ENCODE peak calls at places on chromosome 20, in ten cellular contexts. One of them, this sample, is unnamed. For H3K9me3, the result is how much of the 10 kb centered on the place peaks cover.

GRCh38 chr20:3168079-3168828 is 5.1 kb downstream of the LZTS3 start:
- DNase-seq in stomach: peak
- DNase-seq in GM23248: no peak
- DNase-seq in BE2C: no peak
- DNase-seq in OCI-LY7: no peak
- DNase-seq in hepatocyte: peak
- DNase-seq in colonic mucosa: peak
- DNase-seq in transverse colon: peak
- DNase-seq in CD4-positive, alpha-beta memory T cell: no peak
- DNase-seq in cardiac muscle cell: peak
- DNase-seq in this sample: no peak

GRCh38 chr20:35891375-35891774 is 62.9 kb downstream of the SCAND1 start:
- DNase-seq in stomach: no peak
- DNase-seq in GM23248: peak
- DNase-seq in BE2C: no peak
- DNase-seq in OCI-LY7: no peak
- DNase-seq in hepatocyte: no peak
- DNase-seq in colonic mucosa: no peak
- DNase-seq in transverse colon: no peak
- DNase-seq in CD4-positive, alpha-beta memory T cell: no peak
- DNase-seq in cardiac muscle cell: no peak
- DNase-seq in this sample: no peak

GRCh38 chr20:10919549-10920140 is 245.8 kb upstream of the JAG1 start:
- DNase-seq in stomach: no peak
- DNase-seq in GM23248: peak
- DNase-seq in BE2C: no peak
- DNase-seq in OCI-LY7: no peak
- DNase-seq in hepatocyte: no peak
- DNase-seq in colonic mucosa: no peak
- DNase-seq in transverse colon: no peak
- DNase-seq in CD4-positive, alpha-beta memory T cell: no peak
- DNase-seq in cardiac muscle cell: no peak
- DNase-seq in this sample: no peak

GRCh38 chr20:59600472-59600871 is 3.9 kb upstream of the PHACTR3 start:
- DNase-seq in stomach: no peak
- DNase-seq in GM23248: no peak
- DNase-seq in BE2C: no peak
- DNase-seq in OCI-LY7: no peak
- DNase-seq in hepatocyte: no peak
- DNase-seq in colonic mucosa: no peak
- DNase-seq in transverse colon: no peak
- DNase-seq in CD4-positive, alpha-beta memory T cell: no peak
- DNase-seq in cardiac muscle cell: no peak
- DNase-seq in this sample: no peak

GRCh38 chr20:32201977-32202363 is 5.6 kb downstream of the PLAGL2 start:
- DNase-seq in stomach: no peak
- DNase-seq in GM23248: peak
- DNase-seq in BE2C: no peak
- DNase-seq in OCI-LY7: no peak
- DNase-seq in hepatocyte: no peak
- DNase-seq in colonic mucosa: no peak
- DNase-seq in transverse colon: no peak
- DNase-seq in CD4-positive, alpha-beta memory T cell: no peak
- DNase-seq in cardiac muscle cell: no peak
- DNase-seq in this sample: no peak

GRCh38 chr20:12936020-12936419 is 72.8 kb upstream of the SPTLC3 start:
- DNase-seq in stomach: no peak
- DNase-seq in GM23248: no peak
- DNase-seq in BE2C: no peak
- DNase-seq in OCI-LY7: no peak
- DNase-seq in hepatocyte: no peak
- DNase-seq in colonic mucosa: no peak
- DNase-seq in transverse colon: no peak
- DNase-seq in CD4-positive, alpha-beta memory T cell: no peak
- DNase-seq in cardiac muscle cell: no peak
- DNase-seq in this sample: no peak

GRCh38 chr20:2387180-2387577 is 6.5 kb downstream of the TGM6 start:
- DNase-seq in stomach: no peak
- DNase-seq in GM23248: peak
- DNase-seq in BE2C: peak
- DNase-seq in OCI-LY7: peak
- DNase-seq in hepatocyte: peak
- DNase-seq in colonic mucosa: peak
- DNase-seq in transverse colon: peak
- DNase-seq in CD4-positive, alpha-beta memory T cell: peak
- DNase-seq in cardiac muscle cell: peak
- DNase-seq in this sample: no peak

GRCh38 chr20:58731192-58731591 is 38.6 kb downstream of the NPEPL1 start:
- DNase-seq in stomach: no peak
- DNase-seq in GM23248: no peak
- DNase-seq in BE2C: no peak
- DNase-seq in OCI-LY7: no peak
- DNase-seq in hepatocyte: no peak
- DNase-seq in colonic mucosa: no peak
- DNase-seq in transverse colon: no peak
- DNase-seq in CD4-positive, alpha-beta memory T cell: no peak
- DNase-seq in cardiac muscle cell: no peak
- DNase-seq in this sample: no peak

GRCh38 chr20:8800089-8800488 is 268.8 kb upstream of the PLCB4 start:
- DNase-seq in stomach: no peak
- DNase-seq in GM23248: no peak
- DNase-seq in BE2C: no peak
- DNase-seq in OCI-LY7: no peak
- DNase-seq in hepatocyte: no peak
- DNase-seq in colonic mucosa: no peak
- DNase-seq in transverse colon: no peak
- DNase-seq in CD4-positive, alpha-beta memory T cell: no peak
- DNase-seq in cardiac muscle cell: no peak
- DNase-seq in this sample: no peak

DNA sequence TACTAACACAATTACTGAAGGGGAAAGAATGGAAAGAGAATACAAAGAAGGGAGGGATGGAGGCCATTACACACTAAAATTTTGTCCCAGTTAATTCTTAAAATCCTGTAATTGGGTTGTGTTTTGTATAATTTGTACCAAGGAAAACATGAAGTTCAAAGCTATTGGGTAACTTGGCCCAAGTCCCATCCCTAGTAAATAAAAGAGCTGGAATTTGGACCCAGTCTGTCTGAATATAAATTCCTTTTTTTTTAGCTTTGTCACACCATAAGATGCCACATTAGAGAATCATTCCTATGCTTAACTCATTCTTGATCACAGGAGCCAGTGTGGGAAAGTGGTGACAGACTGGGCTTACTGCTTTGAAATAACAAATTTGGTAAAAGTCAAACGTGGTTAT is 66.8 kb upstream of the CBLN4 start:
- DNase-seq in stomach: no peak
- DNase-seq in GM23248: no peak
- DNase-seq in BE2C: no peak
- DNase-seq in OCI-LY7: no peak
- DNase-seq in hepatocyte: no peak
- DNase-seq in colonic mucosa: no peak
- DNase-seq in transverse colon: no peak
- DNase-seq in CD4-positive, alpha-beta memory T cell: no peak
- DNase-seq in cardiac muscle cell: no peak
- DNase-seq in this sample: no peak
- H3K9me3 ChIP-seq in stomach: under half
- H3K9me3 ChIP-seq in GM23248: under half
- H3K9me3 ChIP-seq in BE2C: under half
- H3K9me3 ChIP-seq in OCI-LY7: under half
- H3K9me3 ChIP-seq in hepatocyte: under half
- H3K9me3 ChIP-seq in colonic mucosa: under half
- H3K9me3 ChIP-seq in transverse colon: under half
- H3K9me3 ChIP-seq in CD4-positive, alpha-beta memory T cell: under half
- H3K9me3 ChIP-seq in cardiac muscle cell: under half
- H3K9me3 ChIP-seq in this sample: under half

DNA sequence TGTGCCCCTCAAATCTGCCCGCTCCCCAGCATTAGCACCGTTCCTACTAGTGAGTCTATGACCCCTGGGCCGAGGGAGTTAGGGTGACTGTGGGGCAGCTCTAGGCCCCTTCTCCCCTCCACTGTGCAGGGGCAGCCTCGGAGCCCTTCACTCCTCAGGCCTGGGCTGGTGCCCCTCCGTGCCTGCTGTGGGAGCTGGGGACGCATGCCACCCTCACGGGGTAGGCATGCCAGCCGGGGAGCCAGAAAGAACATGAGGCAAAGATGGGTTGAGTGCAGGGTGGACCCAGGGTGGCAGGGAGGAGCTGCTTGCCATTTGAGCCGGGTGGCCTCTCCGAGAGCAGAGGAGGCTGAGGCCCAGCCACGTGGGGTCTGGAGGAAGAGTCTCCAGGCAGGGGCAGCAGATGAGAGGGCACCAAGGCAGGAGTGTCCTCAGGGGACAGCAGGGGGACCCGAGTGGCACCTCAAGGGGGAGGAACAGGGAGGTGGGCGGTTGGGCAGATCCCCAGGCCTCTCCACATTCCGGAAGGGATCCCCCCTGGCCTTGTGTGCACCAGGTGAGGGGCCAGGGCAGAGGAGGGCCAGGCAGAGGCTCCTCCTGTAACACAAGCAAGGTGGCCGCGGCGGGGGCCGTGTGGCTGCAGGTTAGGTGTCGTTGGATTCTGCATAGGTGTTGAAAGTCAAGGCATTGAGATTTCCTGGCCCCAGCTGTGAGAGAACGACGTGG is 18.6 kb upstream of the LSM14B start:
- DNase-seq in stomach: no peak
- DNase-seq in GM23248: no peak
- DNase-seq in BE2C: no peak
- DNase-seq in OCI-LY7: no peak
- DNase-seq in hepatocyte: no peak
- DNase-seq in colonic mucosa: no peak
- DNase-seq in transverse colon: no peak
- DNase-seq in CD4-positive, alpha-beta memory T cell: no peak
- DNase-seq in cardiac muscle cell: no peak
- DNase-seq in this sample: no peak
- H3K9me3 ChIP-seq in stomach: half or more
- H3K9me3 ChIP-seq in GM23248: under half
- H3K9me3 ChIP-seq in BE2C: under half
- H3K9me3 ChIP-seq in OCI-LY7: under half
- H3K9me3 ChIP-seq in hepatocyte: under half
- H3K9me3 ChIP-seq in colonic mucosa: under half
- H3K9me3 ChIP-seq in transverse colon: under half
- H3K9me3 ChIP-seq in CD4-positive, alpha-beta memory T cell: under half
- H3K9me3 ChIP-seq in cardiac muscle cell: under half
- H3K9me3 ChIP-seq in this sample: half or more

GRCh38 chr20:38452880-38453624 is 17.9 kb upstream of the SNHG17 start:
- DNase-seq in stomach: no peak
- DNase-seq in GM23248: peak
- DNase-seq in BE2C: no peak
- DNase-seq in OCI-LY7: no peak
- DNase-seq in hepatocyte: peak
- DNase-seq in colonic mucosa: no peak
- DNase-seq in transverse colon: no peak
- DNase-seq in CD4-positive, alpha-beta memory T cell: no peak
- DNase-seq in cardiac muscle cell: no peak
- DNase-seq in this sample: no peak

GRCh38 chr20:38450412-38450975 is 15.4 kb upstream of the SNHG17 start:
- DNase-seq in stomach: no peak
- DNase-seq in GM23248: peak
- DNase-seq in BE2C: no peak
- DNase-seq in OCI-LY7: no peak
- DNase-seq in hepatocyte: no peak
- DNase-seq in colonic mucosa: no peak
- DNase-seq in transverse colon: no peak
- DNase-seq in CD4-positive, alpha-beta memory T cell: no peak
- DNase-seq in cardiac muscle cell: no peak
- DNase-seq in this sample: no peak

GRCh38 chr20:38453941-38454340 is 18.7 kb upstream of the RALGAPB start:
- DNase-seq in stomach: no peak
- DNase-seq in GM23248: no peak
- DNase-seq in BE2C: no peak
- DNase-seq in OCI-LY7: peak
- DNase-seq in hepatocyte: no peak
- DNase-seq in colonic mucosa: no peak
- DNase-seq in transverse colon: no peak
- DNase-seq in CD4-positive, alpha-beta memory T cell: no peak
- DNase-seq in cardiac muscle cell: no peak
- DNase-seq in this sample: no peak

GRCh38 chr20:38458314-38458713 is 14.3 kb upstream of the RALGAPB start:
- DNase-seq in stomach: no peak
- DNase-seq in GM23248: no peak
- DNase-seq in BE2C: no peak
- DNase-seq in OCI-LY7: no peak
- DNase-seq in hepatocyte: no peak
- DNase-seq in colonic mucosa: no peak
- DNase-seq in transverse colon: no peak
- DNase-seq in CD4-positive, alpha-beta memory T cell: no peak
- DNase-seq in cardiac muscle cell: no peak
- DNase-seq in this sample: no peak

DNA sequence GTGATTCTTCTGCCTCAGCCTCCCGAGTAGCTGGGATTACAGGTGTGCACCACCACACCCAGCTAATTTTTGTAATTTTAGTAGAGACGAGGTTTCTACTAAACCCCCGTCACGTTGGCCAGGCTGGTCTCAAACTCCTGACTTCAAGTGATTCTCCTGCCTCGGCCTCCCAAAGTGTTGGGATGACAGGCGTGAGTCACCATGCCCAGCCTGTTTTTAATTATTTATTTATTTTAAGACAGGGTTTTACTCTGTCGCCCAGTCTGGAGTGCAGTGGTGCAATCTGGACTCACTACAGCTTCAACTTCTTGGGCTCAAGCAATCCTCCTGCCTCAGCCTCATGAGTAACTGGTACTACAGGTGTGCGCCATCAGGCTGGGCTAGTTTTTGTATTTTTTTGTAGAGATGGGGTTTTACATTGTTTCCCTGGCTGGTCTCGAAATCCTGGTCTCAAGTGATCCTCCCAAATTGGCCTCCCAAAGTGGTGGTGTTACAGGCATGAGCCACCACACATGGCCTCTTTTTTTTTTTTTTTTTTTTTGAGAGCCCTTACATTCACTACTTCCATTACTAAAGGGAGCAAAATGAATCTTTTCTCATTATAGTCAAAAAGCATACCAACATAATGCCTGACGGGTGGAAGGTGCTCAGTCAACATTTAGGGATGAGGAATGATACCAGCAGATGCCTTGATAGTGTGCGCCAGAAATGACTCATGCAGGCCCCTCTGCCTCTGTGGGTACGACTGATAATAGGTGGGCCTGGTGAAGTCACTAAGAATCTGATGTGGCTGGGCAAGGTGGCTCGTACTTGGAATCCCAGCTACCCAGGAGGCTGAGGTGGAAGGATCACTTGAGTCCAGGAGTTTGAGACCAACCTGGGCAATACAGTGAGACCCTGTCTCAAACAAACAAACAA is 17.8 kb upstream of the RALGAPB start:
- DNase-seq in stomach: no peak
- DNase-seq in GM23248: no peak
- DNase-seq in BE2C: no peak
- DNase-seq in OCI-LY7: no peak
- DNase-seq in hepatocyte: no peak
- DNase-seq in colonic mucosa: no peak
- DNase-seq in transverse colon: no peak
- DNase-seq in CD4-positive, alpha-beta memory T cell: no peak
- DNase-seq in cardiac muscle cell: no peak
- DNase-seq in this sample: no peak
- H3K9me3 ChIP-seq in stomach: under half
- H3K9me3 ChIP-seq in GM23248: under half
- H3K9me3 ChIP-seq in BE2C: under half
- H3K9me3 ChIP-seq in OCI-LY7: under half
- H3K9me3 ChIP-seq in hepatocyte: under half
- H3K9me3 ChIP-seq in colonic mucosa: under half
- H3K9me3 ChIP-seq in transverse colon: under half
- H3K9me3 ChIP-seq in CD4-positive, alpha-beta memory T cell: under half
- H3K9me3 ChIP-seq in cardiac muscle cell: under half
- H3K9me3 ChIP-seq in this sample: under half

GRCh38 chr20:24328901-24329300 is 140.5 kb upstream of the SYNDIG1 start:
- DNase-seq in stomach: no peak
- DNase-seq in GM23248: no peak
- DNase-seq in BE2C: no peak
- DNase-seq in OCI-LY7: no peak
- DNase-seq in hepatocyte: no peak
- DNase-seq in colonic mucosa: no peak
- DNase-seq in transverse colon: no peak
- DNase-seq in CD4-positive, alpha-beta memory T cell: no peak
- DNase-seq in cardiac muscle cell: no peak
- DNase-seq in this sample: no peak
- H3K9me3 ChIP-seq in stomach: under half
- H3K9me3 ChIP-seq in GM23248: under half
- H3K9me3 ChIP-seq in BE2C: under half
- H3K9me3 ChIP-seq in OCI-LY7: under half
- H3K9me3 ChIP-seq in hepatocyte: under half
- H3K9me3 ChIP-seq in colonic mucosa: under half
- H3K9me3 ChIP-seq in transverse colon: under half
- H3K9me3 ChIP-seq in CD4-positive, alpha-beta memory T cell: under half
- H3K9me3 ChIP-seq in cardiac muscle cell: under half
- H3K9me3 ChIP-seq in this sample: under half

This sample was measured in CD4-positive, alpha-beta T cell.